ENCODE peak calls at places on chromosomes 3 and 15, in ten cellular contexts. One of them, this sample, is unnamed.

GRCh38 chr3:186280737-186281136 is 81.3 kb downstream of the DGKG start:
- DNase-seq in mucosa of gallbladder: no peak
- DNase-seq in Right ventricle myocardium inferior: no peak
- DNase-seq in ureter: no peak
- DNase-seq in AG04450: no peak
- DNase-seq in epithelial cell of esophagus: no peak
- DNase-seq in T-helper 17 cell: no peak
- DNase-seq in NCI-H1930: no peak
- DNase-seq in posterior vena cava: no peak
- DNase-seq in NCI-H187 treated with DMSO at 0.1 percent for 48 hours: no peak
- DNase-seq in this sample: no peak

GRCh38 chr3:61686228-61686648 is 124.9 kb downstream of the PTPRG start:
- DNase-seq in mucosa of gallbladder: no peak
- DNase-seq in Right ventricle myocardium inferior: no peak
- DNase-seq in ureter: no peak
- DNase-seq in AG04450: no peak
- DNase-seq in epithelial cell of esophagus: peak
- DNase-seq in T-helper 17 cell: no peak
- DNase-seq in NCI-H1930: no peak
- DNase-seq in posterior vena cava: no peak
- DNase-seq in NCI-H187 treated with DMSO at 0.1 percent for 48 hours: no peak
- DNase-seq in this sample: no peak

GRCh38 chr3:34155666-34156065 is 357.2 kb downstream of the PDCD6IP start:
- DNase-seq in mucosa of gallbladder: no peak
- DNase-seq in Right ventricle myocardium inferior: no peak
- DNase-seq in ureter: no peak
- DNase-seq in AG04450: no peak
- DNase-seq in epithelial cell of esophagus: no peak
- DNase-seq in T-helper 17 cell: no peak
- DNase-seq in NCI-H1930: no peak
- DNase-seq in posterior vena cava: no peak
- DNase-seq in NCI-H187 treated with DMSO at 0.1 percent for 48 hours: no peak
- DNase-seq in this sample: no peak

GRCh38 chr3:65597952-65598413 is 440.7 kb downstream of the MAGI1 start:
- DNase-seq in mucosa of gallbladder: no peak
- DNase-seq in Right ventricle myocardium inferior: no peak
- DNase-seq in ureter: no peak
- DNase-seq in AG04450: no peak
- DNase-seq in epithelial cell of esophagus: no peak
- DNase-seq in T-helper 17 cell: no peak
- DNase-seq in NCI-H1930: no peak
- DNase-seq in posterior vena cava: no peak
- DNase-seq in NCI-H187 treated with DMSO at 0.1 percent for 48 hours: no peak
- DNase-seq in this sample: no peak

GRCh38 chr3:10352146-10352911 is 31.4 kb upstream of the SEC13 start:
- DNase-seq in mucosa of gallbladder: no peak
- DNase-seq in Right ventricle myocardium inferior: peak
- DNase-seq in ureter: no peak
- DNase-seq in AG04450: peak
- DNase-seq in epithelial cell of esophagus: peak
- DNase-seq in T-helper 17 cell: no peak
- DNase-seq in NCI-H1930: no peak
- DNase-seq in posterior vena cava: peak
- DNase-seq in NCI-H187 treated with DMSO at 0.1 percent for 48 hours: no peak
- DNase-seq in this sample: no peak

GRCh38 chr3:43071313-43071893 is 34.5 kb downstream of the POMGNT2 start:
- DNase-seq in mucosa of gallbladder: no peak
- DNase-seq in Right ventricle myocardium inferior: no peak
- DNase-seq in ureter: peak
- DNase-seq in AG04450: no peak
- DNase-seq in epithelial cell of esophagus: no peak
- DNase-seq in T-helper 17 cell: peak
- DNase-seq in NCI-H1930: no peak
- DNase-seq in posterior vena cava: no peak
- DNase-seq in NCI-H187 treated with DMSO at 0.1 percent for 48 hours: no peak
- DNase-seq in this sample: no peak

GRCh38 chr15:60004846-60005351 is 788 bp downstream of the FOXB1 start:
- DNase-seq in mucosa of gallbladder: no peak
- DNase-seq in Right ventricle myocardium inferior: no peak
- DNase-seq in ureter: no peak
- DNase-seq in AG04450: no peak
- DNase-seq in epithelial cell of esophagus: peak
- DNase-seq in T-helper 17 cell: no peak
- DNase-seq in NCI-H1930: no peak
- DNase-seq in posterior vena cava: no peak
- DNase-seq in NCI-H187 treated with DMSO at 0.1 percent for 48 hours: no peak
- DNase-seq in this sample: no peak

GRCh38 chr15:69648215-69648614 is 195.6 kb downstream of the RPLP1 start:
- DNase-seq in mucosa of gallbladder: no peak
- DNase-seq in Right ventricle myocardium inferior: no peak
- DNase-seq in ureter: peak
- DNase-seq in AG04450: no peak
- DNase-seq in epithelial cell of esophagus: no peak
- DNase-seq in T-helper 17 cell: no peak
- DNase-seq in NCI-H1930: no peak
- DNase-seq in posterior vena cava: no peak
- DNase-seq in NCI-H187 treated with DMSO at 0.1 percent for 48 hours: no peak
- DNase-seq in this sample: no peak

GRCh38 chr3:190225186-190225692 is 97.0 kb downstream of the CLDN1 start:
- DNase-seq in mucosa of gallbladder: no peak
- DNase-seq in Right ventricle myocardium inferior: no peak
- DNase-seq in ureter: no peak
- DNase-seq in AG04450: no peak
- DNase-seq in epithelial cell of esophagus: peak
- DNase-seq in T-helper 17 cell: no peak
- DNase-seq in NCI-H1930: no peak
- DNase-seq in posterior vena cava: no peak
- DNase-seq in NCI-H187 treated with DMSO at 0.1 percent for 48 hours: no peak
- DNase-seq in this sample: no peak

GRCh38 chr3:192816274-192816853 is 89.0 kb upstream of the FGF12 start:
- DNase-seq in mucosa of gallbladder: no peak
- DNase-seq in Right ventricle myocardium inferior: no peak
- DNase-seq in ureter: no peak
- DNase-seq in AG04450: no peak
- DNase-seq in epithelial cell of esophagus: peak
- DNase-seq in T-helper 17 cell: no peak
- DNase-seq in NCI-H1930: no peak
- DNase-seq in posterior vena cava: no peak
- DNase-seq in NCI-H187 treated with DMSO at 0.1 percent for 48 hours: no peak
- DNase-seq in this sample: no peak

GRCh38 chr3:13770390-13771169 is 109.3 kb downstream of the WNT7A start:
- DNase-seq in mucosa of gallbladder: no peak
- DNase-seq in Right ventricle myocardium inferior: no peak
- DNase-seq in ureter: no peak
- DNase-seq in AG04450: no peak
- DNase-seq in epithelial cell of esophagus: no peak
- DNase-seq in T-helper 17 cell: no peak
- DNase-seq in NCI-H1930: no peak
- DNase-seq in posterior vena cava: peak
- DNase-seq in NCI-H187 treated with DMSO at 0.1 percent for 48 hours: no peak
- DNase-seq in this sample: peak

GRCh38 chr3:78666458-78666800 is 1101.4 kb downstream of the ROBO1 start:
- DNase-seq in mucosa of gallbladder: no peak
- DNase-seq in Right ventricle myocardium inferior: no peak
- DNase-seq in ureter: no peak
- DNase-seq in AG04450: no peak
- DNase-seq in epithelial cell of esophagus: peak
- DNase-seq in T-helper 17 cell: no peak
- DNase-seq in NCI-H1930: no peak
- DNase-seq in posterior vena cava: no peak
- DNase-seq in NCI-H187 treated with DMSO at 0.1 percent for 48 hours: no peak
- DNase-seq in this sample: no peak

GRCh38 chr3:102827386-102827785 is 392.6 kb downstream of the ZPLD1 start:
- DNase-seq in mucosa of gallbladder: no peak
- DNase-seq in Right ventricle myocardium inferior: no peak
- DNase-seq in ureter: no peak
- DNase-seq in AG04450: no peak
- DNase-seq in epithelial cell of esophagus: no peak
- DNase-seq in T-helper 17 cell: no peak
- DNase-seq in NCI-H1930: no peak
- DNase-seq in posterior vena cava: no peak
- DNase-seq in NCI-H187 treated with DMSO at 0.1 percent for 48 hours: no peak
- DNase-seq in this sample: no peak

GRCh38 chr3:72820405-72820804 is 27.8 kb downstream of the SHQ1 start:
- DNase-seq in mucosa of gallbladder: peak
- DNase-seq in Right ventricle myocardium inferior: no peak
- DNase-seq in ureter: peak
- DNase-seq in AG04450: no peak
- DNase-seq in epithelial cell of esophagus: peak
- DNase-seq in T-helper 17 cell: no peak
- DNase-seq in NCI-H1930: no peak
- DNase-seq in posterior vena cava: no peak
- DNase-seq in NCI-H187 treated with DMSO at 0.1 percent for 48 hours: no peak
- DNase-seq in this sample: peak

GRCh38 chr3:152350139-152350538 is 81.4 kb downstream of the MBNL1 start:
- DNase-seq in mucosa of gallbladder: no peak
- DNase-seq in Right ventricle myocardium inferior: no peak
- DNase-seq in ureter: no peak
- DNase-seq in AG04450: no peak
- DNase-seq in epithelial cell of esophagus: no peak
- DNase-seq in T-helper 17 cell: no peak
- DNase-seq in NCI-H1930: no peak
- DNase-seq in posterior vena cava: no peak
- DNase-seq in NCI-H187 treated with DMSO at 0.1 percent for 48 hours: no peak
- DNase-seq in this sample: no peak

GRCh38 chr3:139310474-139310933 is 33.3 kb upstream of the MRPS22 start:
- DNase-seq in mucosa of gallbladder: no peak
- DNase-seq in Right ventricle myocardium inferior: no peak
- DNase-seq in ureter: no peak
- DNase-seq in AG04450: peak
- DNase-seq in epithelial cell of esophagus: peak
- DNase-seq in T-helper 17 cell: no peak
- DNase-seq in NCI-H1930: no peak
- DNase-seq in posterior vena cava: peak
- DNase-seq in NCI-H187 treated with DMSO at 0.1 percent for 48 hours: no peak
- DNase-seq in this sample: peak

GRCh38 chr3:45139372-45139894 is 6.7 kb downstream of the CDCP1 start:
- DNase-seq in mucosa of gallbladder: no peak
- DNase-seq in Right ventricle myocardium inferior: no peak
- DNase-seq in ureter: peak
- DNase-seq in AG04450: no peak
- DNase-seq in epithelial cell of esophagus: no peak
- DNase-seq in T-helper 17 cell: no peak
- DNase-seq in NCI-H1930: no peak
- DNase-seq in posterior vena cava: no peak
- DNase-seq in NCI-H187 treated with DMSO at 0.1 percent for 48 hours: no peak
- DNase-seq in this sample: no peak

GRCh38 chr15:45777781-45778180 is 143.0 kb downstream of the SQOR start:
- DNase-seq in mucosa of gallbladder: no peak
- DNase-seq in Right ventricle myocardium inferior: no peak
- DNase-seq in ureter: no peak
- DNase-seq in AG04450: no peak
- DNase-seq in epithelial cell of esophagus: no peak
- DNase-seq in T-helper 17 cell: no peak
- DNase-seq in NCI-H1930: no peak
- DNase-seq in posterior vena cava: no peak
- DNase-seq in NCI-H187 treated with DMSO at 0.1 percent for 48 hours: no peak
- DNase-seq in this sample: no peak